ENCODE peak calls at places on chromosomes 5 and 9, in seven cellular contexts. G is pancreas; O is CD8-positive, alpha-beta T cell; R is GM23338; Q is CD8-positive, alpha-beta memory T cell; H is heart right ventricle; U is CD4-positive, alpha-beta T cell. Y is an unnamed sample.

GRCh38 chr9:115399026-115399425 is 281.1 kb upstream of the TNC start:
- DNase-seq in G (no peak), Q (no peak), R (no peak), H (no peak), O (no peak), U (no peak), Y (no peak)

GRCh38 chr5:164191240-164191639 is 685.8 kb downstream of the MAT2B start:
- DNase-seq in H (peak), R (no peak), U (no peak), G (peak), Q (no peak), O (no peak), Y (no peak)

GRCh38 chr5:112795342-112795741 is 57.7 kb downstream of the APC start:
- DNase-seq in R (peak), H (no peak), Q (no peak), O (no peak), G (no peak), U (no peak), Y (no peak)

GRCh38 chr9:72557549-72557948 is 36.1 kb downstream of the TMC1 start:
- DNase-seq in U (no peak), H (no peak), O (no peak), Q (no peak), R (peak), G (peak), Y (no peak)

GRCh38 chr5:96141749-96142148 is 180.1 kb upstream of the ELL2 start:
- DNase-seq in R (no peak), O (no peak), G (no peak), Q (no peak), H (no peak), U (no peak), Y (no peak)

GRCh38 chr9:133063500-133064231 is 1.9 kb downstream of the CEL start:
- DNase-seq in Q (no peak), H (no peak), G (peak), R (no peak), O (no peak), U (no peak), Y (no peak)

GRCh38 chr9:72894342-72894741 is 58.5 kb downstream of the ALDH1A1 start:
- DNase-seq in H (no peak), U (no peak), O (no peak), G (no peak), R (no peak), Q (no peak), Y (no peak)

GRCh38 chr5:151496041-151496484 is 48.7 kb downstream of the SLC36A1 start:
- DNase-seq in U (no peak), Q (no peak), R (peak), O (no peak), G (no peak), H (no peak), Y (no peak)

GRCh38 chr9:19451240-19452087 is 42.7 kb downstream of the ACER2 start:
- DNase-seq in G (no peak), Q (no peak), H (no peak), O (no peak), R (no peak), U (no peak), Y (no peak)

GRCh38 chr5:35938518-35939227 is at the start of gene CAPSL:
- DNase-seq in O (no peak), H (no peak), Q (no peak), G (peak), U (no peak), R (peak), Y (no peak)

GRCh38 chr5:128536861-128537305 is 1.2 kb downstream of the FBN2 start:
- DNase-seq in Q (no peak), R (peak), O (no peak), H (peak), G (no peak), U (no peak), Y (no peak)

GRCh38 chr9:130212543-130213297 is 40.5 kb downstream of the NCS1 start:
- DNase-seq in O (no peak), G (no peak), R (no peak), Q (no peak), H (no peak), U (no peak), Y (no peak)

GRCh38 chr5:52728686-52729085 is 59.0 kb upstream of the ITGA1 start:
- DNase-seq in G (no peak), Q (no peak), U (no peak), R (no peak), O (no peak), H (no peak), Y (no peak)

GRCh38 chr9:2359821-2360220 is 261.8 kb upstream of the VLDLR start:
- DNase-seq in G (no peak), H (no peak), Q (no peak), R (no peak), O (no peak), U (no peak), Y (no peak)

GRCh38 chr9:129069128-129069824 is 11.6 kb upstream of the DOLPP1 start:
- DNase-seq in U (peak), G (peak), Q (peak), R (no peak), O (peak), H (peak), Y (peak)

GRCh38 chr9:104700306-104700705 is 6.0 kb downstream of the OR13D1 start:
- DNase-seq in Q (no peak), O (no peak), U (no peak), G (no peak), H (no peak), R (no peak), Y (no peak)

GRCh38 chr5:83530186-83530585 is 58.6 kb downstream of the VCAN start:
- DNase-seq in H (no peak), U (no peak), G (no peak), O (no peak), Q (no peak), R (no peak), Y (no peak)

GRCh38 chr5:174325441-174325840 is 279.9 kb downstream of the NSG2 start:
- DNase-seq in G (no peak), U (no peak), Q (no peak), O (no peak), R (no peak), H (no peak), Y (no peak)

GRCh38 chr9:113482341-113482740 is 18.8 kb downstream of the RGS3 start:
- DNase-seq in G (no peak), U (no peak), R (no peak), O (no peak), H (no peak), Q (no peak), Y (no peak)

GRCh38 chr9:121607434-121608248 is 43.8 kb upstream of the DAB2IP start:
- DNase-seq in O (no peak), R (no peak), G (no peak), H (peak), Q (no peak), U (no peak), Y (no peak)

GRCh38 chr9:133374612-133375115 is 1.2 kb downstream of the SURF4 start:
- DNase-seq in G (no peak), Q (no peak), H (no peak), R (no peak), O (no peak), U (no peak), Y (no peak)

DNA sequence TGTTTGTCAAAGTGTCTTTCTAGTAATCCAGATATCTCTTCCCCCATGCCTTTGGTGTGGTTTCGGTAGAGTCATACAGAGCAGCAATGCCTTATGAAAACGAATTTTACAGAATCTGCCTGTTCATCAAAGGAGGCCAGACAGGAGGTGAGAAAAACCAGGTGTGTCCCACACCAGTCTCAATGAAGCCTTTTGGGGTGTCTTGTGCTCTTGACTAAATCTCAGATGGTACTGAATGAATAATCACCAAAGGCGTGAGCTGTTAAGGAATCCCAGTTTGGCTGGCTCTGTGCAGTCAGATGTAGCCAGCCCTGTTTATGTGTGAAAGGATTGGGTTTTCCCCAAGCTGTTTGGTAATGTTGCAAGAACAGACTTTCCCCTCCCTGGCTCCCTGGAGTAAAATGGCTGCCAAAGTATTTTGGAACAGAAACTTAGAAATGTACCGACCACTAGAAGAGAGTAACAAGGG is 70.8 kb upstream of the CDKN2B start:
- DNase-seq in H (no peak), O (peak), Q (peak), R (no peak), G (no peak), U (no peak), Y (no peak)
- H3K27ac ChIP-seq in H (no peak), O (no peak), Q (no peak), R (no peak), G (peak), U (no peak), Y (no peak)

DNA sequence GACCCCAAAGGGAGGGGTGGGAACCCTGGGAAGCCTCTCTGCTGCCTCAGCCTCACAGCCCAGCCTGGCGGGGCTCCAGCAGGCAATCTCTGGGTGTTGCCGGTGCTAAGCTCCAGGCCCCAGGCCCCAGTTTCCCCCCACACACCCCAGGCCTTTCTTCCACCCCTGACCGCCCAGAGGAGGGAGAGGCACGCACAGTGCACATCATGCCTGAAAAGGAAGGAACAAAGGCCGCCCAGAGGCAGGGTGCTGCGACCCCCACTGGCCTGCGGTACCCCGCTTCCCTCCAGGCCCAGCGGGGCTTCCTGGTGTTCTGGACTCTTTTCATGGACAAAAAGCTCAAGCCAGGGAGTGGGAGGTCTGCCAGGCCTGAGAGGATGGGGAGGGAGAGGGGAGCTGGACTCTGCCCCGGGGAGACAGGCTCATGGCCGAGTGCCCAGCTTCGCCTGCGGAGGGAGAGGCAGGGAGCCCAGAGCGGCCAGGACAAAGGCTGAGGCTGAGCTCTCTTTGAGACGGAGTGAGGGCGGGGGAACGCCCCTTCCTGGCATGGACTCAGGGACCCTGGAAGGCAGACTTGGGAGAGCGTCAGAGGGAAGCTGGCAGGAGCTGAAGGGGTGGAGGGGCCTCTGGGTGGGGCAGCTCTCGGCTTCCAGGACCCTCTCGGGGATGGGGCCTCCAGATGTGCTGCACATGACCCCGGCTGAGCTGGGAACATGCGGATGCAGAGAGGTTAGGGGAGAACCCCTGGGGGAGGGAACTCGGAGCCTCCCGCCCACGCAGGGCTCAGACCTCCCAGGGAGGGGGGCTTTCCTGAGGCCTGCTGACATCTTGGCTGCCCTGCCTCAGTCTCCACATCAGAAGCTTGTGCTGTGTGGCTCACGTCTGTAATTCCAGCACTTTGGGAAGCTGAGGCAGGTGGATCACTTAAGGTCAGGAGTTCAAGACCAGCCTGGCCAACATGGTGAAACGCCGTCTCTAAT is 1.8 kb upstream of the ENTPD2 start:
- DNase-seq in O (no peak), H (peak), G (peak), U (no peak), Q (no peak), R (no peak), Y (peak)
- H3K27ac ChIP-seq in O (no peak), H (peak), G (peak), U (no peak), Q (no peak), R (no peak), Y (peak)

DNA sequence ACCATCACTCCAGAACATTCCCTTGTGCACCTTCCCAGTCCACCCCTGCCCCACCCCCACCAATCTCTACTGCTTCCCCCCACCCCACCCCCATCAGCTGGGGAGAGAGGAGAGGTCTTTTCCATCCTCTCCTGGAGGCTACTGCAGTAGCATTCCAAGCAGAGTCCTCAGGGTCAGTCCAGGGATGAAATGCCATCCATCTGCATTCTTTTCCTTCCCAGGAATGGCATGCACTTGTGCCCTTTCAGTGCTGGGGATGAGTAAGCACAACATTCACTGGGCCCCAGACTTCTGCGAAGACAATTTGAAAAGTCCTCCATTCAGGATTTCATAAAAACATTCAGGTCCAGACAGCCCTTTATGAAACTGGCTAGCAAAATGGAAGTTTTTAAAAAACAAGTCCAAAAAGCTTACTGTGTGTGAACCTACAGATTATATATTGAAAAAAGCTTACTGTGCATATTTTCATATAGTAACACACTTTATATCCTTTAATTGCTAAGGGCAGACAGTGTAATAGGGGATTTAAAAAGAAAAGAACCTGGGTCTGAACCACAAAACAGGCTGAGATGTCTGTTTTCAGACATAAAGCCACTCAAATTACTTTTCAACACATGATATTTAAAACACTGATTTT is 50.0 kb upstream of the GOLPH3 start:
- DNase-seq in U (no peak), O (no peak), Q (no peak), G (no peak), R (peak), H (no peak), Y (no peak)
- H3K27ac ChIP-seq in U (no peak), O (no peak), Q (no peak), G (no peak), R (peak), H (no peak), Y (no peak)

GRCh38 chr5:154758501-154758900 is 3.3 kb downstream of the LARP1 start:
- DNase-seq in H (no peak), G (no peak), R (no peak), Q (no peak), O (no peak), U (no peak), Y (no peak)
- H3K27ac ChIP-seq in H (no peak), G (peak), R (peak), Q (peak), O (no peak), U (peak), Y (no peak)

GRCh38 chr9:731474-731873 is 110.0 kb upstream of the DMRT1 start:
- DNase-seq in U (no peak), R (no peak), Q (no peak), G (no peak), O (no peak), H (no peak), Y (no peak)

GRCh38 chr9:727767-728166 is 113.7 kb upstream of the DMRT1 start:
- DNase-seq in H (no peak), U (no peak), G (no peak), R (peak), Q (no peak), O (no peak), Y (no peak)

GRCh38 chr9:723308-723707 is 118.2 kb upstream of the DMRT1 start:
- DNase-seq in H (no peak), G (no peak), Q (no peak), R (no peak), U (no peak), O (no peak), Y (no peak)

GRCh38 chr9:726005-726404 is 115.5 kb upstream of the DMRT1 start:
- DNase-seq in R (peak), G (no peak), Q (no peak), H (no peak), U (no peak), O (no peak), Y (no peak)

GRCh38 chr9:728535-728934 is 113.0 kb upstream of the DMRT1 start:
- DNase-seq in H (no peak), O (no peak), R (peak), G (no peak), U (no peak), Q (no peak), Y (no peak)
- H3K27ac ChIP-seq in H (no peak), O (no peak), R (peak), G (peak), U (no peak), Q (no peak), Y (no peak)

Y was measured in substantia nigra.